ENCODE peak calls at places on chromosomes 11 and 22, in six cellular contexts. T is astrocyte of the cerebellum; U is LoVo; H is mesothelial cell of epicardium; R is stimulated activated CD4-positive, alpha-beta T cell treated with anti-CD3 and anti-CD28 coated beads, Interleukin-2, amount 100 ng/mL, for 24 hours; E is breast epithelium. K is an unnamed sample.

GRCh38 chr22:45743687-45744086 is 72.1 kb downstream of the ATXN10 start:
- DNase-seq in H (no peak), R (no peak), U (no peak), E (no peak), T (no peak), K (no peak)

GRCh38 chr11:15119352-15119751 is 4.6 kb downstream of the INSC start:
- DNase-seq in T (no peak), H (no peak), E (no peak), R (no peak), U (no peak), K (no peak)

GRCh38 chr22:20110359-20110985 is 5.4 kb upstream of the RANBP1 start:
- DNase-seq in T (no peak), E (no peak), U (no peak), R (no peak), H (no peak), K (no peak)

GRCh38 chr11:110795124-110795624 is 82.9 kb upstream of the ARHGAP20 start:
- DNase-seq in H (no peak), T (no peak), E (no peak), U (no peak), R (no peak), K (no peak)

GRCh38 chr11:285894-286220 is 3.1 kb upstream of the PGGHG start:
- DNase-seq in R (no peak), T (no peak), U (no peak), E (no peak), H (no peak), K (no peak)

GRCh38 chr11:60867871-60868681 is 734 bp downstream of the ZP1 start:
- DNase-seq in E (no peak), H (no peak), R (no peak), T (no peak), U (no peak), K (no peak)

GRCh38 chr22:23054531-23055257 is 15.6 kb upstream of the GNAZ start:
- DNase-seq in U (no peak), E (no peak), T (no peak), R (no peak), H (no peak), K (no peak)

GRCh38 chr22:40361100-40361499 is 9.3 kb upstream of the SGSM3 start:
- DNase-seq in T (no peak), E (no peak), H (no peak), U (no peak), R (no peak), K (no peak)

GRCh38 chr11:108432783-108433182 is 34.5 kb downstream of the C11orf65 start:
- DNase-seq in E (no peak), U (no peak), H (no peak), R (no peak), T (peak), K (peak)

GRCh38 chr11:104826772-104827171 is 71.5 kb downstream of the CASP12 start:
- DNase-seq in H (no peak), R (no peak), U (no peak), E (no peak), T (no peak), K (no peak)

GRCh38 chr11:123771664-123772063 is 17.3 kb upstream of the OR6X1 start:
- DNase-seq in U (no peak), T (no peak), E (no peak), H (no peak), R (no peak), K (no peak)

GRCh38 chr11:56624661-56625110 is 10.0 kb upstream of the OR5M1 start:
- DNase-seq in H (no peak), U (peak), R (no peak), T (peak), E (no peak), K (peak)

GRCh38 chr11:114738954-114739353 is 60.6 kb downstream of the NXPE2 start:
- DNase-seq in U (peak), E (no peak), T (peak), H (no peak), R (peak), K (peak)

GRCh38 chr22:19891350-19892248 is 36.9 kb upstream of the GNB1L start:
- DNase-seq in U (no peak), H (no peak), T (peak), E (no peak), R (peak), K (peak)

GRCh38 chr11:87454246-87454645 is 416.5 kb downstream of the TMEM135 start:
- DNase-seq in T (peak), H (no peak), R (no peak), E (no peak), U (no peak), K (no peak)

GRCh38 chr11:131760191-131760951 is 390.0 kb downstream of the NTM start:
- DNase-seq in H (no peak), E (no peak), R (no peak), T (peak), U (no peak), K (no peak)

GRCh38 chr22:50531546-50532352 is 1.9 kb upstream of the TYMP start:
- DNase-seq in T (no peak), E (peak), U (peak), H (no peak), R (peak), K (peak)

GRCh38 chr11:68978931-68979591 is 1.7 kb downstream of the MRGPRD start:
- DNase-seq in H (no peak), R (no peak), U (no peak), E (no peak), T (no peak), K (no peak)

GRCh38 chr11:72085836-72086475 is 5.3 kb downstream of the LRRC51 start:
- DNase-seq in T (peak), E (no peak), U (no peak), H (no peak), R (no peak), K (no peak)

GRCh38 chr11:10770626-10771254 is 19.7 kb downstream of the CTR9 start:
- DNase-seq in T (peak), U (peak), H (no peak), E (no peak), R (no peak), K (no peak)

GRCh38 chr11:114171257-114172054 is 111.9 kb downstream of the ZBTB16 start:
- DNase-seq in T (no peak), H (no peak), E (no peak), R (no peak), U (no peak), K (no peak)

GRCh38 chr11:19660076-19660475 is 52.6 kb upstream of the NAV2 start:
- DNase-seq in U (peak), T (peak), R (no peak), H (no peak), E (peak), K (peak)

GRCh38 chr11:109785714-109786113 is 307.5 kb upstream of the ZC3H12C start:
- DNase-seq in T (no peak), R (no peak), E (no peak), H (no peak), U (no peak), K (no peak)

GRCh38 chr11:62020661-62021060 is 53.2 kb upstream of the FTH1 start:
- DNase-seq in E (no peak), U (peak), T (no peak), H (no peak), R (no peak), K (no peak)

GRCh38 chr11:70418130-70418529 is 19.8 kb downstream of the CTTN start:
- DNase-seq in T (no peak), H (no peak), E (no peak), R (no peak), U (no peak), K (no peak)

GRCh38 chr22:22692707-22693530 is 48.5 kb downstream of the GGTLC2 start:
- DNase-seq in U (peak), T (no peak), R (peak), H (peak), E (no peak), K (peak)

GRCh38 chr11:69240332-69241074 is 53.5 kb upstream of the MYEOV start:
- DNase-seq in T (no peak), H (peak), E (peak), U (peak), R (no peak), K (no peak)

GRCh38 chr11:19403196-19403895 is 162.6 kb upstream of the E2F8 start:
- DNase-seq in U (no peak), E (no peak), T (no peak), H (no peak), R (no peak), K (no peak)

GRCh38 chr11:71298761-71299181 is 46.4 kb upstream of the SHANK2 start:
- DNase-seq in E (peak), T (no peak), H (peak), U (no peak), R (no peak), K (no peak)

GRCh38 chr11:563812-564578 is 3.2 kb downstream of the RASSF7 start:
- DNase-seq in T (no peak), R (no peak), U (no peak), E (peak), H (no peak), K (no peak)

K was measured in kidney glomerular epithelial cell.